ENCODE peak calls at places on chromosomes 7 and 10, in eight cellular contexts. L, F, R, Y, H, V, E and B are unnamed samples.
A peak's percentile ranks its signal among the peaks of the same experiment; 100 is the strongest.

GRCh38 chr7:151313857-151314256 is 27.8 kb upstream of the NUB1 start:
- DNase-seq in L (no peak), Y (peak; percentile 60), R (no peak), E (no peak), H (peak; percentile 86), F (peak; percentile 28), V (no peak), B (peak; percentile 23)

GRCh38 chr7:28378574-28379149 is 33.7 kb upstream of the CREB5 start:
- DNase-seq in L (no peak), Y (no peak), F (no peak), R (no peak), H (peak; percentile 40), V (no peak), E (peak; percentile 66), B (no peak)

GRCh38 chr7:125363873-125364272 is 434.2 kb upstream of the POT1 start:
- DNase-seq in V (no peak), R (no peak), H (no peak), Y (no peak), E (peak; percentile 5), L (no peak), F (no peak), B (peak; percentile 85)

GRCh38 chr10:18737236-18737635 is 78.0 kb downstream of the ARL5B start:
- DNase-seq in Y (no peak), F (no peak), E (no peak), R (no peak), L (no peak), H (peak; percentile 91), V (no peak), B (no peak)

GRCh38 chr10:2882628-2883027 is 184.7 kb upstream of the PFKP start:
- DNase-seq in R (no peak), Y (no peak), L (no peak), H (peak; percentile 6), V (no peak), E (no peak), F (no peak), B (no peak)

GRCh38 chr7:6705959-6706665 is 635 bp downstream of the ZNF12 start:
- DNase-seq in L (peak; percentile 66), Y (no peak), R (peak; percentile 51), H (peak; percentile 74), V (no peak), E (peak; percentile 26), F (peak; percentile 28), B (peak; percentile 21)

GRCh38 chr10:49831352-49832040 is 69.4 kb upstream of the OGDHL start:
- DNase-seq in R (peak; percentile 84), E (peak; percentile 23), F (no peak), H (peak; percentile 1), V (no peak), L (no peak), Y (no peak), B (peak; percentile 7)

GRCh38 chr7:91784469-91784868 is 96.0 kb downstream of the MTERF1 start:
- DNase-seq in F (no peak), E (peak; percentile 80), H (peak; percentile 86), L (peak; percentile 58), Y (no peak), V (peak; percentile 7), R (no peak), B (peak; percentile 26)

GRCh38 chr7:90211391-90212148 is at the start of gene STEAP2:
- DNase-seq in E (peak; percentile 75), H (peak; percentile 99), R (peak; percentile 96), F (peak; percentile 89), L (peak; percentile 95), Y (peak; percentile 88), V (peak; percentile 90), B (peak; percentile 79)

GRCh38 chr7:26440253-26440992 is 148.8 kb downstream of the SNX10 start:
- DNase-seq in V (no peak), L (no peak), E (no peak), F (no peak), H (no peak), R (no peak), Y (no peak), B (no peak)

GRCh38 chr7:44754802-44755697 is 6.4 kb downstream of the ZMIZ2 start:
- DNase-seq in L (no peak), Y (no peak), V (no peak), E (no peak), H (no peak), R (no peak), F (no peak), B (no peak)

GRCh38 chr10:100968037-100968736 is 1.1 kb upstream of the SEMA4G start:
- DNase-seq in L (no peak), H (no peak), Y (no peak), R (no peak), E (no peak), V (no peak), F (peak; percentile 53), B (no peak)

GRCh38 chr7:91569702-91570457 is 305.6 kb downstream of the FZD1 start:
- DNase-seq in V (peak; percentile 38), L (no peak), F (no peak), E (peak; percentile 30), R (no peak), Y (no peak), H (peak; percentile 39), B (no peak)

GRCh38 chr7:140446467-140446866 is 32.8 kb downstream of the MKRN1 start:
- DNase-seq in F (no peak), R (no peak), H (no peak), E (no peak), Y (no peak), L (no peak), V (no peak), B (no peak)

GRCh38 chr10:47299989-47300931 is at the start of gene GDF10:
- DNase-seq in Y (no peak), V (no peak), R (peak; percentile 78), L (peak; percentile 47), F (no peak), E (no peak), H (peak; percentile 23), B (no peak)

GRCh38 chr7:34357068-34357467 is 300.9 kb upstream of the NPSR1 start:
- DNase-seq in L (no peak), Y (no peak), E (peak; percentile 50), V (no peak), H (no peak), R (no peak), F (no peak), B (no peak)

GRCh38 chr7:41967156-41967555 is 264.3 kb upstream of the INHBA start:
- DNase-seq in Y (no peak), E (peak; percentile 59), L (no peak), V (no peak), H (peak; percentile 79), R (no peak), F (no peak), B (no peak)

GRCh38 chr7:16762177-16762576 is 8.6 kb downstream of the TSPAN13 start:
- DNase-seq in V (no peak), L (peak; percentile 58), R (peak; percentile 73), Y (no peak), F (peak; percentile 64), E (no peak), H (no peak), B (no peak)

GRCh38 chr10:64271983-64272382 is 750.8 kb downstream of the REEP3 start:
- DNase-seq in H (no peak), F (no peak), R (peak; percentile 46), E (no peak), L (no peak), Y (no peak), V (no peak), B (peak; percentile 7)

GRCh38 chr10:77820349-77820748 is 106.2 kb downstream of the DLG5 start:
- DNase-seq in F (no peak), V (no peak), R (no peak), L (no peak), Y (no peak), E (peak; percentile 84), H (no peak), B (no peak)
- H3K36me3 ChIP-seq in F (peaks cover 5% of the 10 kb centered on the region), V (peaks cover 16% of the 10 kb centered on the region), R (peaks cover 54% of the 10 kb centered on the region), L (no peaks in the 10 kb centered on the region), Y (peaks cover 81% of the 10 kb centered on the region), E (peaks cover 28% of the 10 kb centered on the region), H (no peaks in the 10 kb centered on the region), B (peaks cover 22% of the 10 kb centered on the region)

DNA sequence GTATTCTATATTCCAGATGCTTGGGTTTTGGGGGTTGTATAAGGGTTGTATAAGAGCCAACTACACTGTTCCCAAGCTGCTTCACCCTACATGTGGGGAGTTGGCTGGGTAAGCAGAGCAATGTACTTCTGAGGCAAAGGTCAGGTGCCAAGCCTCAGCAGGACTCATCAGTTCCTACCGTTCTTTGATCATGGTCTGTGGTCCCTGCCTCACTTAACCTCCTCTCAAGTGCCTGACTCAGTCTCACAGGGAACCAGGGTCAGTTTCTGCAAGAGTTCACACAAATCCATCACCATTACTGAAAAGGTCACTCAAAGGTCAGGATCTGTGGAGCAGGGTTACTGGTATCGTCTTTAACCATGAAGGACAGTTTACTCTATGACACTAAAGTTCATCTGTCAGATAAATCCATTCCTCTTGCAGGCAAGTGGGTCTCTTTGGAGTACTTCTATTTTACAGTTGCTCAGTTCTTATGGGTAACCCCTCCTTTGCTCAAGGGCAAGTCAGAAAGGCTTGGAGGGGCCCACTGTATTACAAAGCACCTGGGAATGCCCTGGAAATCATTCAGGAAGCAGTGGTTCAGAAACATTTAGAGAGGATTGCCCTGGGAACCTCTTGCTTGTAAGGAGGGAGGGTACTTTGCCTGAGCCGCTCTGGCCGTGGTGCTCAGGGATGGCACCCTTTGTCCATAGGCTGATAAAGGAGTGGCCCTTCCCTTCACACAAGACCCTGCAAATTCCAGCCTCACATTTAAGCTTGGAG is 184.3 kb upstream of the CDCA7L start:
- DNase-seq in H (no peak), Y (no peak), L (no peak), F (no peak), V (no peak), E (no peak), R (no peak), B (no peak)
- H3K36me3 ChIP-seq in H (no peaks in the 10 kb centered on the region), Y (peaks cover 35% of the 10 kb centered on the region), L (no peaks in the 10 kb centered on the region), F (no peaks in the 10 kb centered on the region), V (no peaks in the 10 kb centered on the region), E (no peaks in the 10 kb centered on the region), R (peaks cover 19% of the 10 kb centered on the region), B (no peaks in the 10 kb centered on the region)

DNA sequence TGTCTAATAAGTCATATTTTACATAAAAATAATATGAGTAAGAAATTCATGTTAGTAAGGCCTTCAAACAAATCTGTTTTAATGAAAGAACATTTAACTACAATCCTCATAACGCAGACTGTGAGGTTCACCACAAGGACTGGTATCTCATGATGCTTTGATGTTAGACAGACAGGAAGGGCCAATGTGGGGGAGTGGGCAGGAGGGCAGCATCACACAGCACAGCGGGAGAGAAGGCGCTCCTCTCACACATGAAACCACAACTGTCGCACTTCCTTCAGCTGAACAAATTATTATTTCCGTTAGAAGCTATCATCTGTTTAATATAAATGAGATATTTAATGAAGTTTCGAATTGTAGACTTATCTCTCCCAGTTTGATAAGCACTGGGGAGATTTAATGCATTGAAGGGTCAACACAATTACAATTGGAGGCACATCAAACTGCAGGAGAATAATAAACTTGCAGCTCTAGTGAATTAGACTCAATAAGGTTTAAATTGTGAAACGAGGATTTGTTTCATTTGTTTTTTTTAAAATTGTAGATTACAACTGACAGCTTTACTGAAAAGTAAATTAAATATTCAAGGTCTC is 466.1 kb downstream of the PARD3 start:
- DNase-seq in L (no peak), Y (no peak), H (no peak), R (no peak), V (no peak), F (no peak), E (no peak), B (no peak)
- H3K36me3 ChIP-seq in L (no peaks in the 10 kb centered on the region), Y (peaks cover 8% of the 10 kb centered on the region), H (no peaks in the 10 kb centered on the region), R (peaks cover 53% of the 10 kb centered on the region), V (no peaks in the 10 kb centered on the region), F (no peaks in the 10 kb centered on the region), E (peaks cover 2% of the 10 kb centered on the region), B (no peaks in the 10 kb centered on the region)

DNA sequence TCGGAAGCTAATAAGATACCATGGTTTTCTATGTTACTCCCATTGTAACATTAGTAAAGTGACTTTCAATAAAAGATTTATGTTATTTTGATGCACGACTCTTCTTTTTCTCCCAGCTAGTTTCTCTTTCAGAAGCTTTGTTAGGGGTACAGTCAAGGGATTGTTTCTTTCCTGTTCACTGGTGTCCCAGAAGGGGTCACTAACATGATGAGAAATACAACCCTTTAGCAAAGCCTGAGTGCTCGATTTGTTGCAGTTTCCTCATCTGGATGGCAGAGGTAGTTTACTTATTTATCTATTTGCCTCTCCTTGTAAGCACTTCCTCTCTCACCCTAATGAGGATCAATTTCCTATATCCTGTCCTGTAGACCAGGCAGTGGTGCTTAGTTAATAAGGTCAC is 17.0 kb downstream of the SRI start:
- DNase-seq in H (no peak), F (no peak), V (no peak), E (no peak), L (no peak), R (no peak), Y (no peak), B (no peak)
- H3K36me3 ChIP-seq in H (peaks cover 39% of the 10 kb centered on the region), F (no peaks in the 10 kb centered on the region), V (peaks cover 3% of the 10 kb centered on the region), E (peaks cover 1% of the 10 kb centered on the region), L (no peaks in the 10 kb centered on the region), R (peaks cover 35% of the 10 kb centered on the region), Y (peaks cover 62% of the 10 kb centered on the region), B (peaks cover 38% of the 10 kb centered on the region)